ENCODE peak calls at places on chromosomes 7 and 10, in eight cellular contexts. P, C, R, X, Y, B, O and Q are unnamed samples.

GRCh38 chr10:29991382-29991781 is 68.0 kb downstream of the JCAD start:
- DNase-seq in X (no peak), Y (no peak), B (no peak), P (no peak), O (no peak), R (no peak), C (no peak), Q (no peak)

GRCh38 chr7:31986878-31987518 is 83.2 kb downstream of the PDE1C start:
- DNase-seq in O (no peak), P (peak; percentile 34), R (no peak), C (no peak), Y (no peak), B (no peak), X (no peak), Q (no peak)

GRCh38 chr7:23062452-23062851 is 43.1 kb upstream of the KLHL7 start:
- DNase-seq in Y (no peak), C (no peak), R (no peak), X (no peak), O (peak; percentile 64), B (no peak), P (peak; percentile 91), Q (no peak)

GRCh38 chr7:41709621-41710020 is 6.7 kb upstream of the INHBA start:
- DNase-seq in B (no peak), P (peak; percentile 97), O (no peak), R (no peak), X (no peak), C (no peak), Y (no peak), Q (no peak)

GRCh38 chr10:6840093-6840763 is 260.2 kb upstream of the PRKCQ start:
- DNase-seq in O (no peak), B (no peak), X (no peak), R (no peak), P (peak; percentile 71), Y (no peak), C (no peak), Q (no peak)

GRCh38 chr7:35752727-35753126 is 48.1 kb upstream of the SEPTIN7 start:
- DNase-seq in X (no peak), O (no peak), R (no peak), C (no peak), P (peak; percentile 5), Y (no peak), B (no peak), Q (no peak)

GRCh38 chr7:63065684-63066083 is 933.0 kb upstream of the ZNF722 start:
- DNase-seq in R (no peak), P (no peak), O (no peak), Y (no peak), X (no peak), B (no peak), C (no peak), Q (no peak)

GRCh38 chr7:918441-919113 is 35.9 kb downstream of the ADAP1 start:
- DNase-seq in B (no peak), R (no peak), O (no peak), C (no peak), P (no peak), X (no peak), Y (no peak), Q (no peak)

GRCh38 chr10:17771027-17771426 is 19.0 kb downstream of the TMEM236 start:
- DNase-seq in B (no peak), P (no peak), R (no peak), Y (no peak), O (no peak), C (no peak), X (no peak), Q (no peak)

GRCh38 chr7:44167920-44168319 is 21.3 kb downstream of the GCK start:
- DNase-seq in O (no peak), X (no peak), Y (no peak), P (no peak), R (no peak), B (no peak), C (no peak), Q (peak; percentile 60)

GRCh38 chr7:128849804-128850490 is 12.7 kb upstream of the ATP6V1F start:
- DNase-seq in X (no peak), O (no peak), P (no peak), R (no peak), B (no peak), Y (no peak), C (no peak), Q (no peak)

GRCh38 chr10:104146871-104147270 is 24.9 kb downstream of the SFR1 start:
- DNase-seq in O (no peak), Y (no peak), X (no peak), R (no peak), C (peak; percentile 28), P (no peak), B (no peak), Q (no peak)